ENCODE peak calls at places on chromosomes 5 and 9, in nine cellular contexts. Z, P, O, C, X, K, F, L and W are unnamed samples.

GRCh38 chr5:67308988-67309688 is 112.5 kb upstream of the CD180 start:
- DNase-seq in K (no peak), O (no peak), L (no peak), C (no peak), P (no peak), X (no peak), F (no peak), Z (no peak), W (no peak)

GRCh38 chr5:142014911-142015584 is 2.2 kb upstream of the GNPDA1 start:
- DNase-seq in Z (no peak), F (no peak), K (no peak), C (no peak), P (peak; percentile 64), O (no peak), L (no peak), X (peak; percentile 74), W (peak; percentile 68)

GRCh38 chr5:169181785-169182184 is 119.2 kb downstream of the SLIT3 start:
- DNase-seq in K (no peak), C (peak; percentile 78), F (no peak), P (no peak), Z (no peak), O (no peak), X (no peak), L (no peak), W (no peak)

GRCh38 chr9:134381671-134382505 is 55.6 kb downstream of the RXRA start:
- DNase-seq in L (no peak), Z (no peak), C (no peak), F (peak; percentile 67), X (peak; percentile 61), O (no peak), K (no peak), P (no peak), W (no peak)

GRCh38 chr9:34279431-34279830 is 49.6 kb downstream of the KIF24 start:
- DNase-seq in Z (no peak), X (no peak), O (no peak), F (no peak), K (no peak), L (no peak), P (no peak), C (no peak), W (peak; percentile 29)

GRCh38 chr9:17744786-17745185 is 165.9 kb downstream of the SH3GL2 start:
- DNase-seq in F (no peak), P (peak; percentile 62), X (peak; percentile 22), L (no peak), K (peak; percentile 11), O (no peak), Z (no peak), C (peak; percentile 8), W (peak; percentile 21)

GRCh38 chr5:143771229-143772001 is 40.5 kb upstream of the HMHB1 start:
- DNase-seq in P (no peak), L (no peak), F (no peak), O (no peak), C (no peak), X (no peak), Z (no peak), K (no peak), W (no peak)

GRCh38 chr5:2685651-2686050 is 65.8 kb downstream of the IRX2 start:
- DNase-seq in C (peak; percentile 90), F (no peak), X (no peak), Z (no peak), K (peak; percentile 95), O (no peak), P (peak; percentile 43), L (no peak), W (peak; percentile 1)

GRCh38 chr5:102753889-102754498 is 1.1 kb upstream of the PAM start:
- DNase-seq in F (peak; percentile 20), P (no peak), O (no peak), Z (peak; percentile 39), X (no peak), C (no peak), K (no peak), L (no peak), W (no peak)

GRCh38 chr9:37998881-37999311 is 70.1 kb downstream of the SHB start:
- DNase-seq in L (no peak), P (no peak), Z (no peak), C (no peak), X (no peak), F (no peak), K (no peak), O (no peak), W (no peak)

GRCh38 chr5:177447066-177447610 is 524 bp downstream of the PRR7 start:
- DNase-seq in C (peak; percentile 87), X (peak; percentile 75), K (no peak), L (no peak), O (no peak), F (no peak), P (peak; percentile 76), Z (peak; percentile 78), W (peak; percentile 18)

GRCh38 chr9:71036501-71036900 is 84.9 kb downstream of the TRPM3 start:
- DNase-seq in O (no peak), C (no peak), F (no peak), P (no peak), K (peak; percentile 33), X (no peak), L (no peak), Z (no peak), W (peak; percentile 71)

GRCh38 chr5:16806691-16807433 is 129.2 kb downstream of the MYO10 start:
- DNase-seq in C (no peak), K (no peak), X (no peak), O (no peak), Z (no peak), P (no peak), F (no peak), L (no peak), W (no peak)

GRCh38 chr5:127827451-127827850 is 124.3 kb downstream of the CCDC192 start:
- DNase-seq in X (no peak), F (no peak), L (no peak), C (no peak), Z (no peak), P (no peak), K (no peak), O (no peak), W (no peak)

DNA sequence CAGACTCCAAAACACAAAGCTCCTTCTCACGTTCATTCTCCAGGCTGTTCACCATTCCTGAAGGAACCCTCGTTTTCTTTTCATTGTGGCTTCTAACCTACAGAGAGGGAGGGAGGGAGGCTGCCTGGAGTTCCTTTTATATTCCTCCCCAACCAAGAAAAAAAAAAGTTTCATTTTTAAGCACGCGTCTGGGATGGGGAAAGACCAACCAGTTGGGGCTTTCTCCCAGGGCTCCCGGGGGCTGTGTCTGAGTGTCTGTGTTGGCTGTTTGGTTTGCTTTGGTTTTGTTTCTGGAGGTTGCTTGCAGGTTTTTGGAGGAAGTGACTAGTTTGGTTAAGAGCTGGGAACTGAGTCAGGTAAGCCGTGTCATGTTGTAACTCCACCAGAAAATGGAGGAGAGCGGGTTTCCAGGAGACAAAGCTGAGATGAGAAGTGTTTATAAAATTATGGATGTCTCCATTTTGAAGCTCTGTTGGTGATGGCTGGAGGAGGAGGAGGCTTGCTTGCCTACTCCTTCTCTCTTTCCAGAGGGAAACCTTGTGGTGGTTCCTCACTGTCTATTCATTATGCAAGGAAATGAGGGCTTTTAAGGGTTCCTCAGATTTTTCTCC is 1.7 kb downstream of the ZNF462 start:
- DNase-seq in L (peak; percentile 19), Z (no peak), C (no peak), X (no peak), O (no peak), P (no peak), K (no peak), F (no peak), W (peak; percentile 61)
- H3K4me3 ChIP-seq in L (peak overlapping the region; percentile 82), Z (peak overlapping the region; percentile 70), C (peak overlapping the region; percentile 82), X (peak overlapping the region; percentile 85), O (peak overlapping the region; percentile 84), P (peak overlapping the region; percentile 83), K (peak overlapping the region; percentile 78), F (peak overlapping the region; percentile 55), W (peak overlapping the region; percentile 69)

DNA sequence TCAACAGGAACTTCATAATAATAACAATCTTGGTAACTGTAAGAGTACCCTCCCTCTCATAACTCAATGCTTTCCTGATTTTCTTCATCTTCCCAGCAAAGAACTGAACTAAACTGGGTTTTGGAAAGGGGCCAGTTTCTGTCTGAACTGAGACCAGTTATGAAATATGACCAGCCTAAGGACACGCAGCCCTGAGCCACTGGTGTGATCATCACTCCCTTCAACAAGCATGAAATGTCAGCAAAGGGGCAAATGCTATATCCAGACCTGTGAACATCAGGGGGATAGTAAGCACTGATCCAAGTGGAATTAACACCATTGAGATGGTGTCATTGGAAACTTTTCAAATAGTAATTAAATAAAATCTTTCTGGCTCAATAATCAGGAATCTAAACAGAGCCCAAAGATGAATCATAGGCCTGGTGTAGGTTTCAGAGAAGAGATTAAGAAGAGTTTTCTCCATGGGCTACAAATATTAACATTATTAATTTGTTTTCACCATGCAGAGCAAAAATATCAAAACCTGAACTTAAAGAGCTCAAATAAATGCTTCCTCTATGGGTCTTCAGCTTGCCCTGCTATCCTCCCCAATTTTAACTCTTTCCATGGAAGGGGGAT is 82.0 kb downstream of the DPYSL3 start:
- DNase-seq in L (peak; percentile 43), F (no peak), K (no peak), X (no peak), P (no peak), Z (no peak), C (peak; percentile 41), O (no peak), W (peak; percentile 64)
- H3K4me3 ChIP-seq in L (no peak overlapping the region), F (no peak overlapping the region), K (no peak overlapping the region), X (no peak overlapping the region), P (no peak overlapping the region), Z (no peak overlapping the region), C (no peak overlapping the region), O (no peak overlapping the region), W (no peak overlapping the region)

GRCh38 chr9:124285903-124286291 is 28.1 kb downstream of the NEK6 start:
- DNase-seq in F (peak; percentile 66), P (no peak), Z (no peak), C (peak; percentile 85), O (no peak), L (peak; percentile 64), K (peak; percentile 97), X (no peak), W (peak; percentile 96)
- H3K4me3 ChIP-seq in F (peak overlapping the region; percentile 8), P (no peak overlapping the region), Z (no peak overlapping the region), C (no peak overlapping the region), O (no peak overlapping the region), L (no peak overlapping the region), K (no peak overlapping the region), X (no peak overlapping the region), W (no peak overlapping the region)

GRCh38 chr5:151741678-151742423 is 16.6 kb downstream of the ATOX1 start:
- DNase-seq in F (no peak), K (no peak), C (peak; percentile 75), X (no peak), O (no peak), Z (no peak), P (peak; percentile 38), L (no peak), W (peak; percentile 94)

GRCh38 chr5:151743535-151743934 is 14.9 kb downstream of the ATOX1 start:
- DNase-seq in L (no peak), X (no peak), O (no peak), P (no peak), C (no peak), F (no peak), K (no peak), Z (no peak), W (peak; percentile 26)

GRCh38 chr5:151740958-151741373 is 17.5 kb downstream of the ATOX1 start:
- DNase-seq in K (peak; percentile 31), F (no peak), Z (no peak), P (no peak), O (no peak), X (no peak), C (no peak), L (no peak), W (peak; percentile 91)

GRCh38 chr5:151742870-151743294 is 15.5 kb downstream of the ATOX1 start:
- DNase-seq in O (no peak), X (no peak), C (peak; percentile 71), P (peak; percentile 91), K (peak; percentile 50), Z (peak; percentile 48), F (peak; percentile 22), L (no peak), W (peak; percentile 74)

GRCh38 chr5:151745071-151745705 is 13.2 kb downstream of the ATOX1 start:
- DNase-seq in O (peak; percentile 10), P (no peak), C (peak; percentile 99), L (peak; percentile 30), K (peak; percentile 80), F (peak; percentile 83), X (no peak), Z (peak; percentile 76), W (peak; percentile 82)
- H3K4me3 ChIP-seq in O (no peak overlapping the region), P (no peak overlapping the region), C (no peak overlapping the region), L (no peak overlapping the region), K (no peak overlapping the region), F (no peak overlapping the region), X (no peak overlapping the region), Z (no peak overlapping the region), W (no peak overlapping the region)